ENCODE peak calls at places on chromosomes 13 and 19, in ten cellular contexts. Q is IMR-90, H is nephron progenitor cell, V is sciatic nerve, W is iPS DF 19.7, T is NCI-H2107, Z is choroid plexus epithelial cell, X is substantia nigra, D is AG20443, J is fibroblast of lung. G is an unnamed sample.

GRCh38 chr13:75440100-75440499 is 41.9 kb downstream of the TBC1D4 start:
- DNase-seq in H (no peak), X (no peak), J (no peak), Q (no peak), Z (peak), D (no peak), T (no peak), W (no peak), V (no peak), G (no peak)

GRCh38 chr19:47225746-47226425 is 5.1 kb downstream of the BBC3 start:
- DNase-seq in Q (peak), X (peak), H (peak), V (peak), D (peak), T (peak), Z (peak), W (no peak), J (peak), G (peak)

GRCh38 chr19:41991025-41991424 is 3.0 kb downstream of the ATP1A3 start:
- DNase-seq in J (no peak), H (no peak), T (no peak), W (no peak), Q (no peak), D (no peak), V (no peak), Z (no peak), X (no peak), G (no peak)

GRCh38 chr19:1907563-1908363 is 2.6 kb downstream of the ADAT3 start:
- DNase-seq in Q (no peak), Z (no peak), V (no peak), D (no peak), T (no peak), J (no peak), X (peak), H (no peak), W (no peak), G (no peak)

GRCh38 chr13:75818181-75819110 is 182.3 kb downstream of the LMO7 start:
- DNase-seq in X (no peak), W (no peak), J (no peak), T (no peak), Z (no peak), V (no peak), D (no peak), Q (no peak), H (no peak), G (no peak)

GRCh38 chr13:97749174-97749573 is 204.3 kb upstream of the IPO5 start:
- DNase-seq in T (no peak), Z (peak), J (no peak), H (no peak), D (no peak), V (no peak), Q (peak), X (no peak), W (no peak), G (no peak)

GRCh38 chr19:1817553-1818179 is 5.6 kb upstream of the ATP8B3 start:
- DNase-seq in D (no peak), Q (no peak), Z (no peak), H (no peak), V (no peak), X (no peak), J (no peak), T (no peak), W (no peak), G (no peak)

GRCh38 chr19:53432088-53432661 is 391 bp downstream of the ZNF761 start:
- DNase-seq in X (peak), D (peak), W (no peak), T (no peak), V (peak), J (peak), Q (peak), Z (peak), H (peak), G (peak)

GRCh38 chr19:17560205-17560595 is 4.8 kb downstream of the COLGALT1 start:
- DNase-seq in Z (peak), X (no peak), V (no peak), J (peak), W (no peak), Q (peak), T (no peak), H (no peak), D (peak), G (no peak)

GRCh38 chr13:24063281-24063851 is 97.2 kb upstream of the SPATA13 start:
- DNase-seq in X (no peak), Z (peak), W (no peak), J (no peak), T (no peak), H (no peak), Q (no peak), V (no peak), D (no peak), G (no peak)

GRCh38 chr13:77040076-77040475 is 13.1 kb upstream of the FBXL3 start:
- DNase-seq in D (no peak), T (no peak), W (no peak), Z (no peak), H (no peak), V (no peak), X (no peak), J (no peak), Q (no peak), G (no peak)

G was measured in BE2C.